ENCODE peak calls at places on chromosomes 2 and 18, in four cellular contexts. One of them, this sample, is unnamed.

GRCh38 chr2:42777883-42778805 is 14.2 kb upstream of the OXER1 start:
- DNase-seq in NT2/D1: no peak
- DNase-seq in mammary epithelial cell: no peak
- DNase-seq in mucosa of descending colon: no peak
- DNase-seq in this sample: no peak

GRCh38 chr2:109171444-109172334 is 42.7 kb downstream of the SH3RF3 start:
- DNase-seq in NT2/D1: no peak
- DNase-seq in mammary epithelial cell: no peak
- DNase-seq in mucosa of descending colon: peak; percentile 35
- DNase-seq in this sample: peak; percentile 57

GRCh38 chr2:8549273-8549922 is 132.5 kb upstream of the ID2 start:
- DNase-seq in NT2/D1: no peak
- DNase-seq in mammary epithelial cell: no peak
- DNase-seq in mucosa of descending colon: no peak
- DNase-seq in this sample: no peak

GRCh38 chr2:238772635-238773297 is 75.1 kb upstream of the TWIST2 start:
- DNase-seq in NT2/D1: no peak
- DNase-seq in mammary epithelial cell: no peak
- DNase-seq in mucosa of descending colon: no peak
- DNase-seq in this sample: no peak

GRCh38 chr18:76213996-76214395 is 281.0 kb downstream of the ZNF516 start:
- DNase-seq in NT2/D1: no peak
- DNase-seq in mammary epithelial cell: no peak
- DNase-seq in mucosa of descending colon: no peak
- DNase-seq in this sample: no peak

GRCh38 chr2:3611611-3612010 is 16.7 kb downstream of the COLEC11 start:
- DNase-seq in NT2/D1: no peak
- DNase-seq in mammary epithelial cell: no peak
- DNase-seq in mucosa of descending colon: no peak
- DNase-seq in this sample: peak; percentile 52

GRCh38 chr2:129337076-129337475 is 642.4 kb upstream of the RAB6C start:
- DNase-seq in NT2/D1: no peak
- DNase-seq in mammary epithelial cell: no peak
- DNase-seq in mucosa of descending colon: no peak
- DNase-seq in this sample: no peak

GRCh38 chr18:48962857-48963554 is 12.2 kb upstream of the SMAD7 start:
- DNase-seq in NT2/D1: no peak
- DNase-seq in mammary epithelial cell: no peak
- DNase-seq in mucosa of descending colon: no peak
- DNase-seq in this sample: no peak

GRCh38 chr2:129396980-129397599 is 582.4 kb upstream of the RAB6C start:
- DNase-seq in NT2/D1: peak; percentile 56
- DNase-seq in mammary epithelial cell: peak; percentile 42
- DNase-seq in mucosa of descending colon: peak; percentile 31
- DNase-seq in this sample: peak; percentile 43

GRCh38 chr18:2303517-2304238 is 267.6 kb downstream of the METTL4 start:
- DNase-seq in NT2/D1: no peak
- DNase-seq in mammary epithelial cell: peak; percentile 51
- DNase-seq in mucosa of descending colon: no peak
- DNase-seq in this sample: no peak

GRCh38 chr2:23375448-23375847 is 9.5 kb upstream of the KLHL29 start:
- DNase-seq in NT2/D1: no peak
- DNase-seq in mammary epithelial cell: peak; percentile 41
- DNase-seq in mucosa of descending colon: no peak
- DNase-seq in this sample: peak; percentile 70

GRCh38 chr2:73488079-73488478 is 102.4 kb downstream of the ALMS1 start:
- DNase-seq in NT2/D1: no peak
- DNase-seq in mammary epithelial cell: no peak
- DNase-seq in mucosa of descending colon: no peak
- DNase-seq in this sample: no peak
- H3K36me3 ChIP-seq in NT2/D1: peaks cover 31% of the 10 kb centered on the region
- H3K36me3 ChIP-seq in mammary epithelial cell: no peaks in the 10 kb centered on the region
- H3K36me3 ChIP-seq in mucosa of descending colon: no peaks in the 10 kb centered on the region
- H3K36me3 ChIP-seq in this sample: peaks cover 6% of the 10 kb centered on the region

GRCh38 chr18:35334821-35335220 is 9.4 kb downstream of the ZNF24 start:
- DNase-seq in NT2/D1: no peak
- DNase-seq in mammary epithelial cell: peak; percentile 33
- DNase-seq in mucosa of descending colon: no peak
- DNase-seq in this sample: no peak

GRCh38 chr18:35328868-35329267 is 15.4 kb downstream of the ZNF24 start:
- DNase-seq in NT2/D1: no peak
- DNase-seq in mammary epithelial cell: no peak
- DNase-seq in mucosa of descending colon: no peak
- DNase-seq in this sample: no peak

GRCh38 chr18:35335861-35336260 is 8.4 kb downstream of the ZNF24 start:
- DNase-seq in NT2/D1: no peak
- DNase-seq in mammary epithelial cell: no peak
- DNase-seq in mucosa of descending colon: no peak
- DNase-seq in this sample: no peak

GRCh38 chr18:35334183-35334582 is 10.0 kb downstream of the ZNF24 start:
- DNase-seq in NT2/D1: no peak
- DNase-seq in mammary epithelial cell: no peak
- DNase-seq in mucosa of descending colon: no peak
- DNase-seq in this sample: no peak

GRCh38 chr18:35331367-35332087 is 12.7 kb downstream of the ZNF24 start:
- DNase-seq in NT2/D1: no peak
- DNase-seq in mammary epithelial cell: no peak
- DNase-seq in mucosa of descending colon: no peak
- DNase-seq in this sample: peak; percentile 15
- H3K36me3 ChIP-seq in NT2/D1: peaks cover 44% of the 10 kb centered on the region
- H3K36me3 ChIP-seq in mammary epithelial cell: peaks cover 20% of the 10 kb centered on the region
- H3K36me3 ChIP-seq in mucosa of descending colon: peaks cover 5% of the 10 kb centered on the region
- H3K36me3 ChIP-seq in this sample: peaks cover 1% of the 10 kb centered on the region

DNA sequence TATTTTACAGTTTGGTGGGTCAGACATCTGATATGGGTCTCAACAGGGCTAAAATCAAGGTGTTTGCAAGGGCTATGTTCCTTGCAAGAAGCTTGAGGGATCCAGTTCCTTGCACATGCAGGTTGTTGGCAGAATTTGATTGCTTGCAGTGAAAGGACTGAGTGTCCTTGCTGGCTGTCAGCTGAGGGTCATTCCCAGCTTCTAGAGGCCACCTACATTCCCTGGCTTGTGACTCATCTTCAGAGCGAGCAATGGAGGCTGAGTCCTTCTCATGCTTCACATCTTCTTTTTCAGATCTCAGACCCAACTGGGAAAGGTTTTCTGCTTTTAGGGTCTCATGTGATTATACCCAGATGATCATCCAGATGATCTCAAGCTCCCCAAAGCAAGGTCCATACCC is 12.4 kb downstream of the MEX3C start:
- DNase-seq in NT2/D1: no peak
- DNase-seq in mammary epithelial cell: no peak
- DNase-seq in mucosa of descending colon: no peak
- DNase-seq in this sample: no peak
- H3K36me3 ChIP-seq in NT2/D1: peaks cover 38% of the 10 kb centered on the region
- H3K36me3 ChIP-seq in mammary epithelial cell: peaks cover 4% of the 10 kb centered on the region
- H3K36me3 ChIP-seq in mucosa of descending colon: no peaks in the 10 kb centered on the region
- H3K36me3 ChIP-seq in this sample: peaks cover 7% of the 10 kb centered on the region

DNA sequence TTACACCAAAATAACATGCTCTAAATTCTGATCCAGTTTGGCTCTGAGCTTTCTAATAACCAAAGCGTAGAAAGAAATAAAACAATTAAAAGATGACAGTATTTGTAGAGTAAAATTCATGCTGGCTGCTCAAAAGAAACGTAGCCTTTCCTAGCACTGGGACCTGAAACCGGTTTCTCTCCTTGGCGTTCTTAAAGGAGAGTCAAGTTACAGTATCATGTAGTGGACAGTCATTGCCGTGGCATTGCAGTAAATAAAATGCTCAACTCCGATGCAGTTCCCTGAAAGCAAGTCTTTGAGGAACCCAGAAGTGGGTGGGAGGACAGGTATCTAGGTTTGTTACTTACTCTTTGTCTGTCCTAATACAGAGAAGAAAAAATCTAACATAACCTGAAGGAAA is 52.7 kb upstream of the ITM2C start:
- DNase-seq in NT2/D1: no peak
- DNase-seq in mammary epithelial cell: no peak
- DNase-seq in mucosa of descending colon: no peak
- DNase-seq in this sample: no peak
- H3K36me3 ChIP-seq in NT2/D1: peaks cover 66% of the 10 kb centered on the region
- H3K36me3 ChIP-seq in mammary epithelial cell: peaks cover 36% of the 10 kb centered on the region
- H3K36me3 ChIP-seq in mucosa of descending colon: peaks cover 6% of the 10 kb centered on the region
- H3K36me3 ChIP-seq in this sample: peaks cover 5% of the 10 kb centered on the region

GRCh38 chr2:62947403-62947802 is 103.2 kb upstream of the OTX1 start:
- DNase-seq in NT2/D1: no peak
- DNase-seq in mammary epithelial cell: no peak
- DNase-seq in mucosa of descending colon: no peak
- DNase-seq in this sample: no peak
- H3K36me3 ChIP-seq in NT2/D1: no peaks in the 10 kb centered on the region
- H3K36me3 ChIP-seq in mammary epithelial cell: peaks cover 24% of the 10 kb centered on the region
- H3K36me3 ChIP-seq in mucosa of descending colon: no peaks in the 10 kb centered on the region
- H3K36me3 ChIP-seq in this sample: no peaks in the 10 kb centered on the region

GRCh38 chr18:9285604-9286003 is 49.0 kb upstream of the TWSG1 start:
- DNase-seq in NT2/D1: no peak
- DNase-seq in mammary epithelial cell: no peak
- DNase-seq in mucosa of descending colon: no peak
- DNase-seq in this sample: no peak

GRCh38 chr18:9292047-9292446 is 42.5 kb upstream of the TWSG1 start:
- DNase-seq in NT2/D1: no peak
- DNase-seq in mammary epithelial cell: no peak
- DNase-seq in mucosa of descending colon: no peak
- DNase-seq in this sample: no peak

GRCh38 chr18:9287037-9287436 is 47.5 kb upstream of the TWSG1 start:
- DNase-seq in NT2/D1: no peak
- DNase-seq in mammary epithelial cell: no peak
- DNase-seq in mucosa of descending colon: no peak
- DNase-seq in this sample: no peak

GRCh38 chr18:9290171-9290570 is 44.4 kb upstream of the TWSG1 start:
- DNase-seq in NT2/D1: no peak
- DNase-seq in mammary epithelial cell: peak; percentile 19
- DNase-seq in mucosa of descending colon: no peak
- DNase-seq in this sample: no peak

DNA sequence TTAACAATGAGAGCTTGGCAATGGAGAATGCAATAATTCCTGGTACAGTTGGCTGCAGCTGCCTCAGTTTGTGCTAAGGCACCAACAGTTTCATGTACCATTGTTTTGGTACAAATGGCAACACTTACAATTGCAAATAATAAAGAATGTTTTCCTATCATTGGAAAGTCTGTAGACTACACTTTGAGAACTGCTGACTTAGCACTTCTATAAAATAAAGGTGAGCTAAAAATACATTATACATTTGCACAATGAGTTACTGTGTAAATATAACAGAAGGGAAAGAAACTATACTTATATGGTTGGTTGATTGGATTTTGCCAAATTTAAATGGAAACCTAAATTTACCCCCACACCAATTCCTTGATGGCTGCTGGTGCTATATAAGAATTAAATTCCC is 44.9 kb upstream of the TWSG1 start:
- DNase-seq in NT2/D1: no peak
- DNase-seq in mammary epithelial cell: no peak
- DNase-seq in mucosa of descending colon: no peak
- DNase-seq in this sample: no peak
- H3K36me3 ChIP-seq in NT2/D1: no peaks in the 10 kb centered on the region
- H3K36me3 ChIP-seq in mammary epithelial cell: no peaks in the 10 kb centered on the region
- H3K36me3 ChIP-seq in mucosa of descending colon: no peaks in the 10 kb centered on the region
- H3K36me3 ChIP-seq in this sample: no peaks in the 10 kb centered on the region

GRCh38 chr2:158664987-158665386 is 130.1 kb upstream of the DAPL1 start:
- DNase-seq in NT2/D1: no peak
- DNase-seq in mammary epithelial cell: no peak
- DNase-seq in mucosa of descending colon: no peak
- DNase-seq in this sample: no peak

GRCh38 chr2:158663796-158664195 is 131.3 kb upstream of the DAPL1 start:
- DNase-seq in NT2/D1: no peak
- DNase-seq in mammary epithelial cell: no peak
- DNase-seq in mucosa of descending colon: no peak
- DNase-seq in this sample: no peak

GRCh38 chr2:158659483-158659882 is 135.6 kb upstream of the DAPL1 start:
- DNase-seq in NT2/D1: no peak
- DNase-seq in mammary epithelial cell: no peak
- DNase-seq in mucosa of descending colon: no peak
- DNase-seq in this sample: no peak

GRCh38 chr2:158661231-158661630 is 133.9 kb upstream of the DAPL1 start:
- DNase-seq in NT2/D1: no peak
- DNase-seq in mammary epithelial cell: no peak
- DNase-seq in mucosa of descending colon: no peak
- DNase-seq in this sample: no peak

GRCh38 chr2:158662406-158662805 is 132.7 kb upstream of the DAPL1 start:
- DNase-seq in NT2/D1: no peak
- DNase-seq in mammary epithelial cell: no peak
- DNase-seq in mucosa of descending colon: no peak
- DNase-seq in this sample: no peak
- H3K36me3 ChIP-seq in NT2/D1: peaks cover 69% of the 10 kb centered on the region
- H3K36me3 ChIP-seq in mammary epithelial cell: peaks cover 14% of the 10 kb centered on the region
- H3K36me3 ChIP-seq in mucosa of descending colon: no peaks in the 10 kb centered on the region
- H3K36me3 ChIP-seq in this sample: peaks cover 18% of the 10 kb centered on the region

GRCh38 chr2:181957668-181958067 is 28.0 kb upstream of the PPP1R1C start:
- DNase-seq in NT2/D1: no peak
- DNase-seq in mammary epithelial cell: no peak
- DNase-seq in mucosa of descending colon: no peak
- DNase-seq in this sample: no peak

GRCh38 chr2:181955010-181955409 is 30.6 kb upstream of the PPP1R1C start:
- DNase-seq in NT2/D1: no peak
- DNase-seq in mammary epithelial cell: peak; percentile 72
- DNase-seq in mucosa of descending colon: no peak
- DNase-seq in this sample: no peak

GRCh38 chr2:181954538-181954883 is 31.1 kb upstream of the PPP1R1C start:
- DNase-seq in NT2/D1: no peak
- DNase-seq in mammary epithelial cell: no peak
- DNase-seq in mucosa of descending colon: no peak
- DNase-seq in this sample: no peak

GRCh38 chr2:181952413-181953226 is 33.0 kb upstream of the PPP1R1C start:
- DNase-seq in NT2/D1: no peak
- DNase-seq in mammary epithelial cell: no peak
- DNase-seq in mucosa of descending colon: no peak
- DNase-seq in this sample: no peak

GRCh38 chr2:181953773-181954537 is 31.7 kb upstream of the PPP1R1C start:
- DNase-seq in NT2/D1: peak; percentile 79
- DNase-seq in mammary epithelial cell: peak; percentile 28
- DNase-seq in mucosa of descending colon: peak; percentile 83
- DNase-seq in this sample: peak; percentile 84
- H3K36me3 ChIP-seq in NT2/D1: no peaks in the 10 kb centered on the region
- H3K36me3 ChIP-seq in mammary epithelial cell: no peaks in the 10 kb centered on the region
- H3K36me3 ChIP-seq in mucosa of descending colon: no peaks in the 10 kb centered on the region
- H3K36me3 ChIP-seq in this sample: no peaks in the 10 kb centered on the region